ENCODE peak calls at places on chromosomes 2 and 18, in five cellular contexts. E is stimulated activated CD8-positive, alpha-beta memory T cell treated with anti-CD3 and anti-CD28 coated beads, Interleukin-7, amount 100 ng/mL, for 24 hours; X is RWPE1; L is activated naive CD8-positive, alpha-beta T cell treated with anti-CD3 and anti-CD28 coated beads, Interleukin-2, amount 50 U/mL, for 24 hours; F is left ventricle myocardium inferior. Z is an unnamed sample.

GRCh38 chr2:219090436-219090835 is 29.7 kb upstream of the IHH start:
- DNase-seq in E (no peak), X (no peak), L (no peak), F (no peak), Z (no peak)

GRCh38 chr18:4888251-4888650 is 308.8 kb downstream of the AKAIN1 start:
- DNase-seq in E (no peak), X (no peak), L (no peak), F (no peak), Z (no peak)

GRCh38 chr2:84888401-84889276 is 7.8 kb upstream of the TRABD2A start:
- DNase-seq in E (no peak), X (no peak), L (peak; percentile 40), F (no peak), Z (peak; percentile 71)

GRCh38 chr2:226717719-226718118 is 81.9 kb downstream of the IRS1 start:
- DNase-seq in E (no peak), X (no peak), L (no peak), F (no peak), Z (no peak)

GRCh38 chr2:241595600-241596140 is 37.1 kb downstream of the BOK start:
- DNase-seq in E (no peak), X (no peak), L (no peak), F (no peak), Z (no peak)

GRCh38 chr2:10316336-10316735 is 13.6 kb downstream of the HPCAL1 start:
- DNase-seq in E (no peak), X (no peak), L (no peak), F (no peak), Z (no peak)

GRCh38 chr2:105886029-105886454 is 141.3 kb downstream of the NCK2 start:
- DNase-seq in E (no peak), X (no peak), L (no peak), F (no peak), Z (peak; percentile 43)

GRCh38 chr2:3633089-3633981 is 24.7 kb upstream of the ALLC start:
- DNase-seq in E (no peak), X (peak; percentile 85), L (no peak), F (no peak), Z (peak; percentile 14)

GRCh38 chr2:223166975-223167650 is 115.1 kb downstream of the KCNE4 start:
- DNase-seq in E (no peak), X (no peak), L (no peak), F (no peak), Z (no peak)

GRCh38 chr2:79511320-79511951 is 1.4 kb upstream of the CTNNA2 start:
- DNase-seq in E (no peak), X (peak; percentile 20), L (peak; percentile 4), F (no peak), Z (peak; percentile 21)

GRCh38 chr2:134438371-134438770 is 184.5 kb downstream of the MGAT5 start:
- DNase-seq in E (no peak), X (no peak), L (no peak), F (no peak), Z (no peak)

GRCh38 chr18:12776821-12777471 is 74.1 kb downstream of the PSMG2 start:
- DNase-seq in E (no peak), X (no peak), L (no peak), F (no peak), Z (no peak)

Z was measured in EL.